ENCODE peak calls at places on chromosomes 13 and 19, in four cellular contexts. C is A549, O is K562, B is lower leg skin. S is an unnamed sample.

GRCh38 chr13:111415765-111416164 is 95.3 kb downstream of the TEX29 start:
- DNase-seq in C (no peak), B (no peak), O (no peak), S (no peak)

GRCh38 chr13:54424344-54424743 is 1395.7 kb downstream of the OLFM4 start:
- DNase-seq in C (no peak), B (no peak), O (no peak), S (no peak)

GRCh38 chr13:69092615-69093322 is 1014.9 kb upstream of the ATXN8OS start:
- DNase-seq in O (no peak), C (no peak), B (no peak), S (no peak)

GRCh38 chr13:88068975-88069374 is 397.8 kb downstream of the SLITRK5 start:
- DNase-seq in B (no peak), C (peak; percentile 5), O (peak; percentile 0), S (no peak)

GRCh38 chr13:54356849-54357248 is 1328.2 kb downstream of the OLFM4 start:
- DNase-seq in B (no peak), O (no peak), C (no peak), S (no peak)

GRCh38 chr19:16197188-16197621 is 506 bp upstream of the AP1M1 start:
- DNase-seq in B (no peak), C (no peak), O (no peak), S (peak; percentile 27)

GRCh38 chr13:41652735-41653361 is 195.5 kb downstream of the RGCC start:
- DNase-seq in O (peak; percentile 21), B (no peak), C (peak; percentile 58), S (no peak)

GRCh38 chr13:67351915-67352314 is 121.8 kb upstream of the PCDH9 start:
- DNase-seq in O (no peak), B (no peak), C (no peak), S (no peak)

GRCh38 chr13:33251131-33251629 is 34.4 kb downstream of the STARD13 start:
- DNase-seq in B (no peak), O (no peak), C (no peak), S (peak; percentile 36)

GRCh38 chr19:7395360-7395781 is 46.6 kb downstream of the ARHGEF18 start:
- DNase-seq in C (no peak), B (peak; percentile 15), O (peak; percentile 15), S (no peak)

GRCh38 chr19:49272204-49272603 is 52.8 kb downstream of the SLC6A16 start:
- DNase-seq in O (no peak), B (peak; percentile 18), C (peak; percentile 44), S (no peak)

GRCh38 chr19:2345794-2346663 is 14.0 kb upstream of the TMPRSS9 start:
- DNase-seq in C (no peak), B (no peak), O (peak; percentile 90), S (no peak)

GRCh38 chr13:30576528-30576927 is 41.2 kb upstream of the USPL1 start:
- DNase-seq in B (no peak), C (no peak), O (peak; percentile 47), S (no peak)

GRCh38 chr19:13154241-13154778 is 4.1 kb downstream of the IER2 start:
- DNase-seq in B (peak; percentile 94), C (peak; percentile 65), O (peak; percentile 87), S (no peak)
- TF ChIP-seq POLR2A in B (no peak), C (peak; percentile 41), O (peak; percentile 43), S (peak; percentile 47)

GRCh38 chr19:799076-799881 is 2.0 kb downstream of the PTBP1 start:
- DNase-seq in C (no peak), O (peak; percentile 64), B (no peak), S (no peak)

GRCh38 chr19:796692-797527 is at the start of gene PTBP1:
- DNase-seq in B (peak; percentile 100), C (peak; percentile 100), O (peak; percentile 100), S (peak; percentile 98)

GRCh38 chr19:797528-798414 is 519 bp downstream of the PTBP1 start:
- DNase-seq in B (peak; percentile 79), O (peak; percentile 95), C (peak; percentile 91), S (peak; percentile 87)

GRCh38 chr19:800360-801029 is 3.2 kb downstream of the PTBP1 start:
- DNase-seq in B (no peak), C (no peak), O (peak; percentile 58), S (no peak)

DNA sequence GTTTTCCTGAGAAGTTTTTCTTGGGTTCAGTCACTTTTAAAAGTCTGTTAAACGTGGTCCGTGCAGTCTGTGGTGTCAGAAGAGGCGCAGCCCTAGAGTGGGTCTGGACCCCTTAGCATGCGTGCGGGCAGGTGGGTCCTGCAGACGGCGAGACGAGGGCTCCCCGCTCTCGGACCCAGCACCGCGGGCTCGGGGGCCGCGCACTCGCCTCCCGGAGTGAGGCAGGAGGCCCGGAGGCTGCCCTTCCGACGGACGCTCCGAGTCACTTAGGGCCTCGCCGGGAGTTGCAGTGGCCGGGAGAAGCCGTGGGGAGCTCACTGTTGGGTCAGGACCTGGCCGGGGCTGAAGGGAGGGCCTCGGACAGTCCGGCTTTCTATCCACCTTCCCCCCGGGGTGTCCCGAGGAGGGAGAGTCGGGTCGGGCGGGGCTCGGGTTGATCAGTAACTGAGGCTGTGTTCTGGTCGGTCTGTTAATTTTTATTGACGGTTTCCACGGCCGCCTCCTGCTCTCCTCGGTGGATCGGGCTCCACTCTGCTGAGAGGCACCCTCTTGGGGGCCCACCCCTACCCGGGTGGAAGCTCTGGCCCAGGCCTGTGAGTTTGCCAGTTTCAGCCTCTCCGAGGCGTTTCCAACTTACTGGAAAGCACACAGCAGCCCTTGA is 1.3 kb downstream of the PTBP1 start:
- DNase-seq in C (no peak), O (no peak), B (no peak), S (no peak)
- TF ChIP-seq POLR2A in C (no peak), O (peak; percentile 23), B (no peak), S (no peak)

GRCh38 chr19:58584498-58585441 is 11.6 kb upstream of the MZF1 start:
- DNase-seq in B (no peak), C (no peak), O (peak; percentile 90), S (no peak)
- TF ChIP-seq POLR2A in B (no peak), C (no peak), O (no peak), S (no peak)

GRCh38 chr19:11987405-11988231 is 22.8 kb downstream of the ZNF763 start:
- DNase-seq in O (peak; percentile 85), C (no peak), B (peak; percentile 96), S (peak; percentile 83)
- TF ChIP-seq POLR2A in O (peak; percentile 76), C (no peak), B (peak; percentile 9), S (peak; percentile 53)